ENCODE peak calls at places on chromosomes 5 and 9, in eight cellular contexts. F, X, Y, U, O, M, Z and C are unnamed samples.

GRCh38 chr5:54176066-54176835 is 134.1 kb downstream of the ARL15 start:
- DNase-seq in U (no peak), O (no peak), X (no peak), M (no peak), F (no peak), Y (no peak), Z (no peak), C (no peak)

GRCh38 chr9:127608104-127608966 is 3.7 kb upstream of the STXBP1 start:
- DNase-seq in Y (peak; percentile 88), M (peak; percentile 66), X (peak; percentile 94), F (peak; percentile 83), O (peak; percentile 79), Z (peak; percentile 80), U (no peak), C (peak; percentile 81)

GRCh38 chr9:4137234-4137633 is 162.6 kb downstream of the GLIS3 start:
- DNase-seq in X (no peak), Y (no peak), M (peak; percentile 35), F (peak; percentile 91), O (no peak), U (no peak), Z (no peak), C (no peak)

GRCh38 chr5:141881886-141882285 is 3.7 kb upstream of the PCDH1 start:
- DNase-seq in Z (no peak), Y (no peak), O (no peak), X (peak; percentile 31), M (no peak), F (no peak), U (no peak), C (no peak)

GRCh38 chr9:120868339-120868675 is 8.7 kb downstream of the PHF19 start:
- DNase-seq in F (no peak), M (no peak), Z (no peak), U (no peak), X (no peak), O (no peak), Y (no peak), C (no peak)

GRCh38 chr9:8206720-8207119 is 407.1 kb upstream of the DMAC1 start:
- DNase-seq in Z (no peak), Y (no peak), O (no peak), M (no peak), F (no peak), X (no peak), U (no peak), C (no peak)

GRCh38 chr5:135720191-135720590 is 114.3 kb upstream of the SLC25A48 start:
- DNase-seq in Z (no peak), U (no peak), O (no peak), F (no peak), Y (no peak), M (no peak), X (no peak), C (no peak)

GRCh38 chr9:86639287-86639686 is 285.1 kb upstream of the TUT7 start:
- DNase-seq in M (no peak), X (no peak), F (no peak), Z (no peak), U (no peak), O (no peak), Y (no peak), C (no peak)

GRCh38 chr5:113378081-113378480 is 56.7 kb downstream of the TSSK1B start:
- DNase-seq in U (no peak), X (no peak), O (no peak), Y (no peak), F (no peak), Z (no peak), M (no peak), C (no peak)

GRCh38 chr9:84315278-84315877 is 25.2 kb downstream of the SLC28A3 start:
- DNase-seq in Z (peak; percentile 63), Y (peak; percentile 22), X (peak; percentile 53), U (no peak), O (peak; percentile 63), F (peak; percentile 61), M (peak; percentile 23), C (peak; percentile 59)

GRCh38 chr5:137466888-137467287 is 32.2 kb downstream of the SPOCK1 start:
- DNase-seq in Y (no peak), U (no peak), Z (no peak), O (no peak), M (no peak), F (no peak), X (no peak), C (no peak)

GRCh38 chr5:132473019-132473531 is 17.5 kb downstream of the IRF1 start:
- DNase-seq in F (no peak), Y (no peak), Z (no peak), X (no peak), O (peak; percentile 76), U (no peak), M (no peak), C (peak; percentile 51)

GRCh38 chr9:90287567-90288274 is 354.9 kb downstream of the DIRAS2 start:
- DNase-seq in X (no peak), U (no peak), Y (no peak), Z (no peak), F (no peak), M (no peak), O (peak; percentile 39), C (no peak)

GRCh38 chr9:114898741-114899140 is 31.6 kb downstream of the TNFSF8 start:
- DNase-seq in O (peak; percentile 63), X (no peak), Z (no peak), F (no peak), M (no peak), U (no peak), Y (no peak), C (peak; percentile 48)

GRCh38 chr5:24183941-24184340 is 460.8 kb downstream of the CDH10 start:
- DNase-seq in F (no peak), Z (no peak), Y (no peak), M (no peak), U (no peak), O (no peak), X (no peak), C (no peak)

GRCh38 chr5:132203464-132203818 is 24.2 kb downstream of the P4HA2 start:
- DNase-seq in O (no peak), M (no peak), Z (no peak), F (no peak), U (no peak), X (no peak), Y (no peak), C (no peak)

GRCh38 chr5:38660194-38660668 is 103.8 kb upstream of the LIFR start:
- DNase-seq in U (no peak), X (no peak), Z (peak; percentile 89), M (peak; percentile 6), O (no peak), Y (no peak), F (peak; percentile 88), C (no peak)

GRCh38 chr9:71758277-71758676 is 10.0 kb downstream of the CEMIP2 start:
- DNase-seq in M (no peak), Z (no peak), F (no peak), U (no peak), X (no peak), Y (no peak), O (no peak), C (no peak)

GRCh38 chr5:80069918-80070318 is 34.8 kb downstream of the THBS4 start:
- DNase-seq in O (peak; percentile 37), Z (no peak), U (no peak), X (no peak), F (no peak), Y (no peak), M (no peak), C (no peak)

GRCh38 chr9:104279535-104280215 is 185.6 kb downstream of the SMC2 start:
- DNase-seq in M (no peak), F (no peak), O (no peak), X (no peak), Y (no peak), U (no peak), Z (no peak), C (no peak)

GRCh38 chr9:73133921-73134407 is 17.7 kb upstream of the ANXA1 start:
- DNase-seq in O (no peak), M (no peak), Y (no peak), X (no peak), U (no peak), Z (peak; percentile 51), F (peak; percentile 95), C (no peak)

GRCh38 chr9:99076483-99077171 is 28.3 kb upstream of the TGFBR1 start:
- DNase-seq in M (no peak), X (no peak), F (no peak), U (no peak), Z (peak; percentile 84), Y (no peak), O (peak; percentile 26), C (no peak)

GRCh38 chr9:108937561-108938305 is 3.5 kb downstream of the ABITRAM start:
- DNase-seq in U (no peak), O (no peak), Z (no peak), X (no peak), Y (no peak), F (no peak), M (no peak), C (no peak)

GRCh38 chr5:139574641-139575312 is 13.6 kb downstream of the UBE2D2 start:
- DNase-seq in M (peak; percentile 52), U (no peak), Z (peak; percentile 62), X (peak; percentile 43), Y (no peak), F (peak; percentile 46), O (no peak), C (no peak)

GRCh38 chr5:136032564-136032963 is 3.8 kb downstream of the TGFBI start:
- DNase-seq in X (no peak), U (no peak), F (peak; percentile 69), O (no peak), M (peak; percentile 64), Z (no peak), Y (no peak), C (no peak)

GRCh38 chr9:83649080-83649479 is 26.1 kb downstream of the IDNK start:
- DNase-seq in X (peak; percentile 77), M (peak; percentile 51), F (peak; percentile 63), U (no peak), O (peak; percentile 70), Y (no peak), Z (peak; percentile 72), C (peak; percentile 74)

GRCh38 chr5:170720179-170720578 is 63.3 kb upstream of the GABRP start:
- DNase-seq in X (no peak), F (no peak), Y (no peak), O (no peak), Z (no peak), U (peak; percentile 87), M (no peak), C (no peak)

GRCh38 chr5:173831196-173831914 is 56.8 kb upstream of the CPEB4 start:
- DNase-seq in Z (peak; percentile 80), F (peak; percentile 14), O (no peak), M (no peak), U (no peak), X (no peak), Y (no peak), C (no peak)
- H3K4me1 ChIP-seq in Z (peaks cover 67% of the 10 kb centered on the region), F (peaks cover 15% of the 10 kb centered on the region), O (no peaks in the 10 kb centered on the region), M (peaks cover 51% of the 10 kb centered on the region), U (peaks cover 3% of the 10 kb centered on the region), X (no peaks in the 10 kb centered on the region), Y (peaks cover 4% of the 10 kb centered on the region), C (peaks cover 11% of the 10 kb centered on the region)

GRCh38 chr5:56200856-56201638 is 32.1 kb downstream of the ANKRD55 start:
- DNase-seq in X (peak; percentile 74), O (peak; percentile 64), F (peak; percentile 90), M (peak; percentile 88), Y (peak; percentile 46), U (no peak), Z (peak; percentile 81), C (peak; percentile 76)
- TF ChIP-seq CTCF in X (peak; percentile 85), O (peak; percentile 69), F (peak; percentile 93), M (peak; percentile 96), Y (peak; percentile 73), U (peak; percentile 76), Z (peak; percentile 93), C (peak; percentile 84)

GRCh38 chr9:36112516-36112915 is 24.0 kb upstream of the GLIPR2 start:
- DNase-seq in Z (no peak), F (no peak), X (no peak), O (no peak), Y (no peak), M (no peak), U (no peak), C (no peak)
- TF ChIP-seq EP300 in Z (no peak), F (no peak), X (no peak), O (no peak), Y (no peak), M (no peak), U (no peak), C (no peak)

GRCh38 chr9:34386656-34387055 is 10.0 kb upstream of the MYORG start:
- DNase-seq in X (no peak), Z (no peak), M (no peak), Y (no peak), O (no peak), F (no peak), U (no peak), C (no peak)
- H3K4me1 ChIP-seq in X (no peaks in the 10 kb centered on the region), Z (peaks cover 4% of the 10 kb centered on the region), M (peaks cover 19% of the 10 kb centered on the region), Y (no peaks in the 10 kb centered on the region), O (peaks cover 1% of the 10 kb centered on the region), F (no peaks in the 10 kb centered on the region), U (no peaks in the 10 kb centered on the region), C (no peaks in the 10 kb centered on the region)